ENCODE peak calls at places on chromosome 21, in eight cellular contexts. J, S, C, I, U, D, R and N are unnamed samples.
A peak's percentile ranks its signal among the peaks of the same experiment; 100 is the strongest.

GRCh38 chr21:33047231-33047630 is 21.5 kb downstream of the OLIG2 start:
- DNase-seq in J (no peak), S (no peak), C (no peak), I (no peak), U (no peak), D (peak; percentile 29), R (no peak), N (no peak)

GRCh38 chr21:34989337-34990151 is 59.6 kb downstream of the RUNX1 start:
- DNase-seq in J (no peak), S (no peak), C (no peak), I (no peak), U (no peak), D (peak; percentile 49), R (no peak), N (no peak)

GRCh38 chr21:29578306-29578705 is 279.6 kb downstream of the BACH1 start:
- DNase-seq in J (no peak), S (no peak), C (no peak), I (no peak), U (no peak), D (no peak), R (no peak), N (no peak)

GRCh38 chr21:37146320-37147225 is 73.5 kb downstream of the TTC3 start:
- DNase-seq in J (no peak), S (no peak), C (no peak), I (no peak), U (no peak), D (no peak), R (no peak), N (no peak)

GRCh38 chr21:31875424-31876097 is 2.7 kb downstream of the HUNK start:
- DNase-seq in J (no peak), S (no peak), C (no peak), I (no peak), U (no peak), D (no peak), R (no peak), N (no peak)

GRCh38 chr21:29334717-29335428 is 36.2 kb downstream of the BACH1 start:
- DNase-seq in J (no peak), S (no peak), C (no peak), I (no peak), U (no peak), D (no peak), R (no peak), N (no peak)

GRCh38 chr21:46078984-46079356 is 18.9 kb upstream of the COL6A2 start:
- DNase-seq in J (no peak), S (no peak), C (no peak), I (peak; percentile 6), U (peak; percentile 67), D (no peak), R (no peak), N (no peak)

GRCh38 chr21:33374874-33375644 is 28.2 kb upstream of the IFNGR2 start:
- DNase-seq in J (no peak), S (no peak), C (no peak), I (no peak), U (no peak), D (no peak), R (no peak), N (no peak)

GRCh38 chr21:32868631-32869454 is 97.3 kb upstream of the PAXBP1 start:
- DNase-seq in J (no peak), S (no peak), C (no peak), I (no peak), U (no peak), D (no peak), R (no peak), N (no peak)

GRCh38 chr21:35475768-35476167 is 426.7 kb upstream of the RUNX1 start:
- DNase-seq in J (no peak), S (peak; percentile 18), C (no peak), I (no peak), U (no peak), D (no peak), R (no peak), N (no peak)

GRCh38 chr21:46366561-46366960 is 42.6 kb downstream of the PCNT start:
- DNase-seq in J (no peak), S (no peak), C (no peak), I (no peak), U (no peak), D (no peak), R (no peak), N (no peak)

GRCh38 chr21:33945652-33946270 is 30.2 kb upstream of the ATP5PO start:
- DNase-seq in J (no peak), S (peak; percentile 55), C (no peak), I (no peak), U (no peak), D (peak; percentile 71), R (no peak), N (no peak)

GRCh38 chr21:34886554-34887385 is 162.3 kb downstream of the RUNX1 start:
- DNase-seq in J (peak; percentile 72), S (peak; percentile 16), C (peak; percentile 44), I (peak; percentile 36), U (peak; percentile 35), D (no peak), R (no peak), N (no peak)

GRCh38 chr21:16241021-16241420 is 511.2 kb downstream of the USP25 start:
- DNase-seq in J (no peak), S (no peak), C (no peak), I (no peak), U (no peak), D (no peak), R (no peak), N (no peak)

GRCh38 chr21:35547946-35548774 is 499.1 kb upstream of the RUNX1 start:
- DNase-seq in J (no peak), S (no peak), C (peak; percentile 64), I (no peak), U (no peak), D (no peak), R (no peak), N (no peak)

GRCh38 chr21:25647632-25648031 is 8.6 kb downstream of the JAM2 start:
- DNase-seq in J (no peak), S (no peak), C (no peak), I (no peak), U (no peak), D (no peak), R (no peak), N (no peak)

GRCh38 chr21:38817371-38818335 is 11.9 kb downstream of the ETS2 start:
- DNase-seq in J (no peak), S (no peak), C (no peak), I (no peak), U (no peak), D (peak; percentile 81), R (no peak), N (no peak)

GRCh38 chr21:38818336-38818723 is 12.6 kb downstream of the ETS2 start:
- DNase-seq in J (no peak), S (no peak), C (no peak), I (no peak), U (no peak), D (no peak), R (no peak), N (no peak)

GRCh38 chr21:38814126-38815059 is 8.7 kb downstream of the ETS2 start:
- DNase-seq in J (no peak), S (no peak), C (no peak), I (no peak), U (no peak), D (no peak), R (no peak), N (no peak)

GRCh38 chr21:38815060-38815405 is 9.3 kb downstream of the ETS2 start:
- DNase-seq in J (no peak), S (no peak), C (no peak), I (no peak), U (no peak), D (peak; percentile 48), R (no peak), N (no peak)

DNA sequence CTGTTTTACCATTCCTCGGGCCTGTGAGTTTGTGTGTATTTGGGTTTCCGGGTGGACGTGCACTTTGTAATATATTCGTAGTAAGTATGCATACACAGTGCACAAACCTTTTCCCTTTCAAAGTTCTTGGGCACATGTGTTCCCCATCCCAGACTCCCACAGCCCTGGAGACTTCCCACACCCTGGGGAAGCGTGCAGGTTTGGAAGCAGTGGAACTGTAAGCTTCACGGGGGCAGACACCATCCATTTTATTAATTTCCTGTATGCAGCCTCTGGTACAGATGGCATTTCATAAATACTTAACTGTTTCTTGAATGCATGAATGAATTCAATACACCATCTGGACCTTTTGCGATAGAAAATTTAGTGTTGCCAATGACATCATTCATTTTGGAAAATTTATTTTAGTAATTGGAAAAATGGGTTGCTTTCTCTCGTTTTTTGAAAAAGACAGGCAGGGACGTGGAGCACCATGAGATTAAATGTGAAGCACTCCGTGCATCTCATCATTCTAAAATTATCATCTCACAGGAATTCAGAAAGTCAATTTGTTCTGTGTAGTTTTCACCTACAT is 10.8 kb downstream of the ETS2 start:
- DNase-seq in J (no peak), S (no peak), C (no peak), I (no peak), U (no peak), D (no peak), R (no peak), N (no peak)
- H3K27ac ChIP-seq in J (no peak overlapping the region), S (no peak overlapping the region), C (no peak overlapping the region), I (no peak overlapping the region), U (no peak overlapping the region), D (no peak overlapping the region), R (no peak overlapping the region), N (peak overlapping the region; percentile 40)

GRCh38 chr21:39350094-39351006 is 1.5 kb upstream of the HMGN1 start:
- DNase-seq in J (no peak), S (no peak), C (no peak), I (no peak), U (no peak), D (no peak), R (no peak), N (no peak)
- H3K27ac ChIP-seq in J (peak overlapping the region; percentile 91), S (peak overlapping the region; percentile 87), C (peak overlapping the region; percentile 94), I (no peak overlapping the region), U (peak overlapping the region; percentile 85), D (peak overlapping the region; percentile 63), R (peak overlapping the region; percentile 100), N (peak overlapping the region; percentile 83)

GRCh38 chr21:39805983-39806382 is 61.0 kb downstream of the IGSF5 start:
- DNase-seq in J (no peak), S (no peak), C (no peak), I (no peak), U (no peak), D (peak; percentile 27), R (no peak), N (no peak)

GRCh38 chr21:39803393-39803792 is 58.4 kb downstream of the IGSF5 start:
- DNase-seq in J (no peak), S (no peak), C (no peak), I (no peak), U (no peak), D (no peak), R (no peak), N (no peak)

GRCh38 chr21:39799178-39799577 is 54.2 kb downstream of the IGSF5 start:
- DNase-seq in J (no peak), S (no peak), C (no peak), I (no peak), U (no peak), D (no peak), R (no peak), N (peak; percentile 76)

GRCh38 chr21:39804264-39804663 is 59.3 kb downstream of the IGSF5 start:
- DNase-seq in J (no peak), S (no peak), C (no peak), I (no peak), U (no peak), D (no peak), R (no peak), N (no peak)

GRCh38 chr21:39802226-39802625 is 57.2 kb downstream of the IGSF5 start:
- DNase-seq in J (no peak), S (no peak), C (no peak), I (no peak), U (no peak), D (no peak), R (no peak), N (no peak)
- H3K27ac ChIP-seq in J (no peak overlapping the region), S (no peak overlapping the region), C (no peak overlapping the region), I (no peak overlapping the region), U (no peak overlapping the region), D (no peak overlapping the region), R (no peak overlapping the region), N (no peak overlapping the region)

GRCh38 chr21:39037807-39038405 is 145.3 kb downstream of the PSMG1 start:
- DNase-seq in J (peak; percentile 56), S (no peak), C (peak; percentile 36), I (no peak), U (no peak), D (no peak), R (no peak), N (no peak)
- H3K27ac ChIP-seq in J (no peak overlapping the region), S (no peak overlapping the region), C (no peak overlapping the region), I (no peak overlapping the region), U (no peak overlapping the region), D (no peak overlapping the region), R (no peak overlapping the region), N (no peak overlapping the region)